ENCODE peak calls at places on chromosomes 2 and 18, in four cellular contexts. G is GM12891, T is HepG2, N is K562. D is an unnamed sample.

GRCh38 chr2:232519581-232519980 is 607 bp upstream of the PRSS56 start:
- DNase-seq in G (no peak), T (no peak), N (no peak), D (no peak)

GRCh38 chr2:136116813-136117390 is 1.0 kb downstream of the CXCR4 start:
- DNase-seq in G (peak), T (no peak), N (no peak), D (peak)

GRCh38 chr2:217746741-217747287 is 256.0 kb downstream of the TNS1 start:
- DNase-seq in G (no peak), T (no peak), N (no peak), D (no peak)

GRCh38 chr2:70461981-70462876 is 91.4 kb downstream of the TGFA start:
- DNase-seq in G (no peak), T (no peak), N (no peak), D (no peak)

GRCh38 chr18:48950536-48951447 is at the start of gene SMAD7:
- DNase-seq in G (no peak), T (no peak), N (peak), D (no peak)

GRCh38 chr2:192035731-192036442 is 158.8 kb downstream of the TMEFF2 start:
- DNase-seq in G (no peak), T (no peak), N (no peak), D (no peak)

GRCh38 chr18:68735498-68736343 is 20.8 kb upstream of the TMX3 start:
- DNase-seq in G (no peak), T (peak), N (peak), D (no peak)

GRCh38 chr2:160232905-160233475 is 32.9 kb upstream of the ITGB6 start:
- DNase-seq in G (no peak), T (no peak), N (no peak), D (no peak)

GRCh38 chr2:150735894-150736498 is 248.5 kb upstream of the RND3 start:
- DNase-seq in G (no peak), T (no peak), N (no peak), D (no peak)

GRCh38 chr2:179059026-179059680 is 9.2 kb upstream of the CCDC141 start:
- DNase-seq in G (no peak), T (no peak), N (no peak), D (no peak)

GRCh38 chr2:144660518-144661316 is 140.8 kb upstream of the ZEB2 start:
- DNase-seq in G (no peak), T (no peak), N (no peak), D (no peak)

GRCh38 chr2:197453123-197453913 is at the start of gene COQ10B:
- DNase-seq in G (peak), T (peak), N (peak), D (peak)

GRCh38 chr2:28754321-28754720 is 2.7 kb downstream of the PPP1CB start:
- DNase-seq in G (no peak), T (no peak), N (peak), D (no peak)

GRCh38 chr2:46164581-46165301 is 132.5 kb upstream of the EPAS1 start:
- DNase-seq in G (no peak), T (no peak), N (no peak), D (no peak)

GRCh38 chr2:227861011-227861410 is 10.4 kb upstream of the DAW1 start:
- DNase-seq in G (no peak), T (no peak), N (no peak), D (no peak)

GRCh38 chr18:44096016-44096415 is 584.7 kb upstream of the SETBP1 start:
- DNase-seq in G (no peak), T (no peak), N (no peak), D (no peak)

GRCh38 chr2:75317316-75317715 is 118.0 kb upstream of the TACR1 start:
- DNase-seq in G (no peak), T (no peak), N (no peak), D (no peak)

GRCh38 chr18:6543330-6543908 is 128.7 kb upstream of the L3MBTL4 start:
- DNase-seq in G (no peak), T (peak), N (no peak), D (no peak)

GRCh38 chr2:200747668-200748618 is 63.8 kb upstream of the BZW1 start:
- DNase-seq in G (no peak), T (peak), N (no peak), D (no peak)

GRCh38 chr18:44568986-44569385 is 111.7 kb upstream of the SETBP1 start:
- DNase-seq in G (no peak), T (no peak), N (no peak), D (no peak)

GRCh38 chr2:23719721-23720120 is 207.2 kb downstream of the ATAD2B start:
- DNase-seq in G (no peak), T (no peak), N (no peak), D (no peak)

GRCh38 chr18:2104620-2105462 is 466.5 kb downstream of the METTL4 start:
- DNase-seq in G (peak), T (peak), N (peak), D (peak)

GRCh38 chr2:69067866-69068265 is 54.9 kb downstream of the ANTXR1 start:
- DNase-seq in G (no peak), T (no peak), N (no peak), D (no peak)

GRCh38 chr2:219352448-219353023 is 20.0 kb upstream of the RESP18 start:
- DNase-seq in G (peak), T (peak), N (peak), D (no peak)

GRCh38 chr2:73243884-73244570 is 9.9 kb downstream of the CCT7 start:
- DNase-seq in G (no peak), T (no peak), N (no peak), D (no peak)

GRCh38 chr2:226420646-226421045 is 379.0 kb downstream of the IRS1 start:
- DNase-seq in G (no peak), T (no peak), N (no peak), D (no peak)

GRCh38 chr2:225337183-225337582 is 62.3 kb upstream of the NYAP2 start:
- DNase-seq in G (no peak), T (no peak), N (no peak), D (no peak)

GRCh38 chr2:3630631-3631030 is 27.4 kb upstream of the ALLC start:
- DNase-seq in G (no peak), T (no peak), N (no peak), D (no peak)

GRCh38 chr18:35193313-35193712 is 47.5 kb upstream of the ZNF397 start:
- DNase-seq in G (no peak), T (no peak), N (no peak), D (no peak)

GRCh38 chr2:240161087-240161750 is 20.8 kb upstream of the OTOS start:
- DNase-seq in G (no peak), T (no peak), N (no peak), D (no peak)
- TF ChIP-seq TAF1 in G (no peak), T (no peak), N (no peak), D (no peak)

GRCh38 chr18:23573948-23574431 is 12.3 kb downstream of the NPC1 start:
- DNase-seq in G (no peak), T (no peak), N (no peak), D (no peak)
- TF ChIP-seq POLR2AphosphoS5 in G (no peak), T (no peak), N (no peak), D (no peak)

DNA sequence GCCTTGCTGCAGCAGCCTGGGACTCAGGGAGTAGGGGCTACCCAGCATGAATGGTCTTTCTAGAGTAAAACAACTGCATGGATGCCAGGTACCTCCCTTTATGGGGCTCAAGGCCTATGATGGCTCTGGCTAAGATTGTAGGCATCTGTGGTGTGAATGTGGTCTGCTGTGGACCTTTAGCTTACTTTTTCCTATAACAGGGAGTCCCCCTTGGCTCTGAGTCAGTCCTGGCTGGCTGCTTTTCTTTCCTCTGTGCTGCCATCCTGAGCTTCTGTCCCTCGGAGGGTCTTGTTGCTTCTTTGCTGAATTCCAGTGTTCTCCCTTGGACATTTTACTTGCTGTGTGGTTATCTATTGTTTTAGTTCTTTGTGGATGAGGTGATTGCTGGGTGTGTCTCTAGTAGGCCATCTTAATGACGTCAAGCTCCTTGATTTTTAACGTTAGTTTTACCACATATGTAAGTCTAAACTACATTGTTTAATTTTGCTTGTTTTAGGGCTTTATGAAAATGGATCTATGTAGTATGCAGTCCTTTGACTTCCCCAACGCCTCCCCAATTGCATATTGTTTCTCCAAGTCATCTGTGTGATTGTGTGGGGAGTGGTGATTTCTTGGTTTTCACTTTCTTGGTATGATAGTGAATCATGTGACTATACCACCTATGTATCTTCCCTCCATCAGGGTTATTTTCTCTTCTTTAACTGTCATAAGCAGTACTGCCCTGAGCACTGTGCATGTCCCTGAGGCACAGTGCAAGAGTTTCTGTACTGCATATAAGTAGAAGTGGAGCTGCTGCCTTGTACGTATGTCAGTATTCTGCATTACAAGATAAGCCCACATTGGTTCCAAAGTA is 92.4 kb downstream of the NCK2 start:
- DNase-seq in G (no peak), T (no peak), N (no peak), D (no peak)
- TF ChIP-seq POLR2A in G (no peak), T (no peak), N (no peak), D (no peak)

DNA sequence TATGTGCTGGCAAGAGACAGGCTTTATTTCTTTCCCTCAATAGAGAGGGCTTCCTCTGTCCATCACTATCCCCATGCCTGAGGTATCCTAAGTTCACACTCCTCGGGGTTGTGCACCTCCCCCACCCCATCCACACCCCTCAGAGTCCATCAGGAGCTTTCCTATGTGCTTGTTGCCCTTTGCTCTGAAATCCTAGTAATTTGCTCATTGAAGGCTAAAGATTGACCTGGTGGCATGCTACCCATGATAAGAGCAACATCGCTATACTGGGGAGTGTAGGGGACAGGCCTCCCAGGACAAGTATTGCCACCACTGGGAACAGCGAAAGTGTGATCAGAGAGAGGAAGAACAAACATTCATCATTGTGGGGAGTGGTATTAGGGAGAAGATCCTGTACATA is 37.0 kb downstream of the B4GALT6 start:
- DNase-seq in G (no peak), T (peak), N (no peak), D (no peak)
- TF ChIP-seq TAF1 in G (no peak), T (no peak), N (no peak), D (no peak)

DNA sequence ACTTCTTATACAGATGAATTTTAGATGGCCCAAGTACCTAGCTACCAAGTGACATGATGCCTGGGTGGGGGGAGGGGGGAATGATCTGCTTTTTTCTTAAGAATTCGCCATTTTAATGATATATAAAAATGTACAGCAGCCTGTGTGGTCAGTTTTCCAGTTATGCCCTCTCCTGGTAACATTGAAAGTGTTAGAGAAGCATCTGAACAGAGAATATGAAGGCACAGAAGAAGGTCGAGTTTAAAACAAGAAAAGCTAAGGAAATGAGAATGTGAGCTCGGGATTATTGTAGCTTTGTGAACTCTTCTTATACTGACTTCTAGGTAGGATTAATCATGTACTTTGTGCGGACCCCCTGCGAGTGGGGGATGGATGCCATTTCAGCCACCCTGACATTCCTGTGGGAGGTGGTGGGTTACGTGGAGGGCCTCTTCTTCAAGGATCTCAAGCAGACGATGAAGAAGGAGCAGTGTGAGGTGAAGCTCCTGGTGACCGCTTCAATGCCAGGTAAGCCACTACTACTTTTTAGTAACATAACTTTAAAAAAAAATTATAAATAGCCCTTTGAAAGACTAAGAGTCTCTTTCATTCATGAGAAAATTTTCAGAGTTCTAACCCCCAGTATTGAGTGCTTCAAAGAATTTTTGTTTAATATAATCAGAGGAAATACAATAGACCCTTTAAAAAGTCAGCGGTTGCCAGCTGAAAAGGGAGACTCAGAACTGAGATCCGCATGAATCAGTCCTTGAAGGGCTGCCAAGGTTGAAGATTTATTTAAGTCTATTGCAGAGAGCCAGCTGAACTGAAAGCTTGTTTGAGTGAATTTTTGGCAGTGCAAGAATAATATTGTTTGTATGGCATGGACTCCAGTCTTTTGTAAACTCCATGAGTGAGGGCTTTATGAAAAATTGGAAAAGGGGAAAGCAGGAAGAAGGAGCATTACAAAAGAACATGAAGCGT is 68.7 kb upstream of the RPE start:
- DNase-seq in G (no peak), T (no peak), N (no peak), D (no peak)
- TF ChIP-seq POLR2AphosphoS5 in G (no peak), T (no peak), N (no peak), D (no peak)

GRCh38 chr2:27716301-27717069 is 52.8 kb downstream of the SLC4A1AP start:
- DNase-seq in G (no peak), T (no peak), N (no peak), D (no peak)

GRCh38 chr2:27717070-27717453 is 53.4 kb downstream of the SLC4A1AP start:
- DNase-seq in G (no peak), T (no peak), N (no peak), D (no peak)

GRCh38 chr2:27714851-27715291 is 51.2 kb downstream of the SLC4A1AP start:
- DNase-seq in G (no peak), T (no peak), N (no peak), D (no peak)

GRCh38 chr2:27714053-27714452 is 50.4 kb downstream of the SLC4A1AP start:
- DNase-seq in G (no peak), T (no peak), N (no peak), D (no peak)

GRCh38 chr2:27715318-27716165 is 51.9 kb downstream of the SLC4A1AP start:
- DNase-seq in G (peak), T (no peak), N (peak), D (no peak)
- TF ChIP-seq POLR2A in G (no peak), T (no peak), N (no peak), D (no peak)

GRCh38 chr2:65366595-65367125 is 65.7 kb downstream of the SPRED2 start:
- DNase-seq in G (no peak), T (peak), N (peak), D (no peak)
- TF ChIP-seq TAF1 in G (no peak), T (no peak), N (no peak), D (no peak)

DNA sequence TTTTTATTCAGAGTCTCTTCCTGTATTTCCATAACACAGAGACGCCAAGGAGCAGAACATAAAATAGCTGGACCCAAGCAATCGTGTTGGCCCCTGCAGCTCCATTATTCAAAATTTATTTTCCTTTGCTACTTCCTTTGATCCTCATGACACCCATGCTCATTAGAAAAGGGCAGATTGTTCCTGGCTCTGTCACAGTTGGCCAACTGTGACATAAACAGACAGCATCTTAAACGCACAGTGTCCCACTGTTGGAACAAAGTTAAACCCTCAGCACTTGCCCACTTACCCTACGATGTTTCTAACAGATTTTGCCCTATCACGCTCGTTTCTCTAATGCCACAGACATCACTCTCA is 35.9 kb downstream of the IL1R2 start:
- DNase-seq in G (no peak), T (no peak), N (no peak), D (no peak)
- TF ChIP-seq POLR2AphosphoS5 in G (no peak), T (no peak), N (no peak), D (no peak)

DNA sequence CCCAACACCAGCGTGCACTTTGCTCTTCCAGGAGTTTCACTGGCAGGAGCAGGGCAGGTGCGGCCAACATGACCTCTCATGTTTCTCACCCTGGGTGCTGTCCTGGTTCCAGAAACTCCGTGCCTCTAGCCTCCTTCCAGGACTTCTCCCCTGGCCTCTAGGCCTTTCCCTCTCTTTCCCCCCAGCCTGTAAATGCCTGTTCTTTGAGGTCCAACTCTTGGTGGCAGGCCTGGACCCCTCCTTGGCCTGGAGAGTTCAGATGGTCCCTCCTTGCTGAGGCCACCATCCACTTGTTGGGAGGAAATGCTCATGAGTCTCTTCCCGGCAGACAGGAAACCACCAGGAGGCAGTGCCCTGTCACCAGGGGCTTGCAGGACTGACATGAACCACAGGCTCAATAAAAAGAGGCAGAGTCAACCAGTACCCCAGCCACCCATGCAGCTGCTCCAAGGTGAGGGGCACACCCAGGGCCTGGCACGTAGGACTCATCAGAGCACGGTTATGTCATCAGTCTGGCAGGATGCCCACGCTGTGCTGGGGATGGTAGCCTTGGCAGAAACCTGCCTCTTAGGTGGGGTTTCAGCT is 1.5 kb downstream of the MALL start:
- DNase-seq in G (no peak), T (peak), N (no peak), D (no peak)
- TF ChIP-seq POLR2A in G (no peak), T (no peak), N (no peak), D (no peak)